ENCODE peak calls at places on chromosomes 7 and 10, in seven cellular contexts. U is neuronal stem cell, K is mesenchymal stem cell, W is H1, N is H9, M is trophoblast cell, C is mesendoderm. F is an unnamed sample.

GRCh38 chr10:60778978-60779668 is 845 bp downstream of the CDK1 start:
- DNase-seq in C (no peak), W (no peak), N (no peak), K (peak; percentile 28), U (no peak), M (peak; percentile 6), F (no peak)

GRCh38 chr10:71827828-71828227 is 23.2 kb downstream of the PSAP start:
- DNase-seq in N (no peak), W (no peak), M (no peak), U (no peak), C (no peak), K (no peak), F (no peak)

GRCh38 chr10:132547421-132547861 is 9.9 kb downstream of the INPP5A start:
- DNase-seq in M (peak; percentile 49), K (no peak), U (no peak), W (no peak), N (no peak), C (no peak), F (no peak)

GRCh38 chr10:5608608-5609270 is 57.7 kb downstream of the ASB13 start:
- DNase-seq in W (no peak), U (no peak), M (no peak), C (no peak), K (no peak), N (no peak), F (no peak)

GRCh38 chr10:113993489-113993932 is 50.2 kb upstream of the ADRB1 start:
- DNase-seq in W (no peak), U (no peak), M (no peak), N (no peak), C (peak; percentile 40), K (peak; percentile 9), F (no peak)

GRCh38 chr7:2072042-2072441 is 160.7 kb downstream of the MAD1L1 start:
- DNase-seq in K (no peak), M (no peak), U (no peak), C (no peak), N (no peak), W (no peak), F (no peak)

GRCh38 chr7:48426966-48427555 is 255.8 kb downstream of the ABCA13 start:
- DNase-seq in W (no peak), U (no peak), C (peak; percentile 65), K (no peak), M (no peak), N (no peak), F (peak; percentile 44)

GRCh38 chr10:110758898-110759297 is 112.8 kb upstream of the PDCD4 start:
- DNase-seq in C (peak; percentile 36), N (no peak), K (peak; percentile 64), U (no peak), W (peak; percentile 13), M (peak; percentile 12), F (peak; percentile 62)

GRCh38 chr7:7943951-7944350 is 24.6 kb upstream of the GLCCI1 start:
- DNase-seq in K (no peak), C (no peak), M (no peak), U (no peak), N (no peak), W (no peak), F (no peak)

GRCh38 chr7:15801565-15801964 is 115.1 kb upstream of the MEOX2 start:
- DNase-seq in W (no peak), U (no peak), K (peak; percentile 95), N (no peak), M (no peak), C (no peak), F (peak; percentile 49)

GRCh38 chr7:101081432-101081831 is 3.8 kb upstream of the TRIM56 start:
- DNase-seq in M (no peak), N (no peak), C (no peak), K (no peak), W (no peak), U (no peak), F (no peak)

GRCh38 chr7:157763279-157764000 is 426.6 kb downstream of the DNAJB6 start:
- DNase-seq in M (no peak), N (no peak), C (no peak), W (no peak), U (no peak), K (no peak), F (no peak)

GRCh38 chr7:129636641-129637040 is 25.1 kb downstream of the NRF1 start:
- DNase-seq in K (no peak), U (no peak), M (no peak), C (no peak), N (no peak), W (no peak), F (no peak)

GRCh38 chr10:69048103-69048502 is 39.8 kb upstream of the SRGN start:
- DNase-seq in W (no peak), K (peak; percentile 42), N (no peak), U (no peak), M (peak; percentile 25), C (no peak), F (peak; percentile 76)
- H4K8ac ChIP-seq in W (no peak overlapping the region), K (no peak overlapping the region), N (no peak overlapping the region), U (peak overlapping the region; percentile 25), M (no peak overlapping the region), C (no peak overlapping the region), F (peak overlapping the region; percentile 66)

GRCh38 chr10:101616415-101617101 is 28.4 kb downstream of the DPCD start:
- DNase-seq in C (peak; percentile 72), N (no peak), W (no peak), K (no peak), U (no peak), M (no peak), F (no peak)
- H4K8ac ChIP-seq in C (no peak overlapping the region), N (no peak overlapping the region), W (no peak overlapping the region), K (no peak overlapping the region), U (no peak overlapping the region), M (no peak overlapping the region), F (no peak overlapping the region)

DNA sequence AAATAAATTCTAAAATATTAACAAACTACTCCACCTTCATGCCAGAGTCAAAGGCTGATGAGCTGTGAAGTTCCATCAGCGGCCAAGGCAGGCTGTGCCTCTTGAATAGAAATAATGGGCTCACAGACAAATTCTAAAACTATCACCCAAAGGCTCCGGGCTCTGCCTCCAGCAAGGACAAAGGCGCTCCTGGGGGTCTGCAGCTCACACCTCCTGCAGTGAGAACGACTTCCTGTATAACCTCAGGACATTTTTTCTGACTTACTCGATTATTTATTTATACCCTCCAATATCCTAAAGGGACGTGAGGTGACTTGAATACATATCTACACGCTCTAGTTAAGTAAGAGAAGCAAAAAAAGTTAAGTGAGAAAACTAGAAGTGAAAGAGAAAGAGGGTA is 500.7 kb downstream of the CCSER2 start:
- DNase-seq in M (no peak), N (no peak), W (no peak), K (no peak), U (no peak), C (no peak), F (no peak)
- H4K8ac ChIP-seq in M (no peak overlapping the region), N (no peak overlapping the region), W (no peak overlapping the region), K (no peak overlapping the region), U (no peak overlapping the region), C (no peak overlapping the region), F (no peak overlapping the region)

GRCh38 chr10:49133706-49134248 is at the start of gene FAM170B:
- DNase-seq in C (no peak), U (no peak), N (no peak), W (no peak), M (no peak), K (no peak), F (no peak)

GRCh38 chr10:49134327-49134726 is 506 bp upstream of the FAM170B start:
- DNase-seq in M (no peak), C (no peak), U (no peak), N (peak; percentile 0), K (no peak), W (no peak), F (no peak)

GRCh38 chr10:49135575-49136313 is 1.9 kb upstream of the FAM170B start:
- DNase-seq in W (no peak), M (no peak), N (no peak), U (no peak), C (no peak), K (peak; percentile 36), F (peak; percentile 68)

GRCh38 chr10:49128854-49129253 is 5.0 kb downstream of the FAM170B start:
- DNase-seq in U (no peak), K (no peak), N (no peak), W (no peak), M (no peak), C (no peak), F (no peak)

DNA sequence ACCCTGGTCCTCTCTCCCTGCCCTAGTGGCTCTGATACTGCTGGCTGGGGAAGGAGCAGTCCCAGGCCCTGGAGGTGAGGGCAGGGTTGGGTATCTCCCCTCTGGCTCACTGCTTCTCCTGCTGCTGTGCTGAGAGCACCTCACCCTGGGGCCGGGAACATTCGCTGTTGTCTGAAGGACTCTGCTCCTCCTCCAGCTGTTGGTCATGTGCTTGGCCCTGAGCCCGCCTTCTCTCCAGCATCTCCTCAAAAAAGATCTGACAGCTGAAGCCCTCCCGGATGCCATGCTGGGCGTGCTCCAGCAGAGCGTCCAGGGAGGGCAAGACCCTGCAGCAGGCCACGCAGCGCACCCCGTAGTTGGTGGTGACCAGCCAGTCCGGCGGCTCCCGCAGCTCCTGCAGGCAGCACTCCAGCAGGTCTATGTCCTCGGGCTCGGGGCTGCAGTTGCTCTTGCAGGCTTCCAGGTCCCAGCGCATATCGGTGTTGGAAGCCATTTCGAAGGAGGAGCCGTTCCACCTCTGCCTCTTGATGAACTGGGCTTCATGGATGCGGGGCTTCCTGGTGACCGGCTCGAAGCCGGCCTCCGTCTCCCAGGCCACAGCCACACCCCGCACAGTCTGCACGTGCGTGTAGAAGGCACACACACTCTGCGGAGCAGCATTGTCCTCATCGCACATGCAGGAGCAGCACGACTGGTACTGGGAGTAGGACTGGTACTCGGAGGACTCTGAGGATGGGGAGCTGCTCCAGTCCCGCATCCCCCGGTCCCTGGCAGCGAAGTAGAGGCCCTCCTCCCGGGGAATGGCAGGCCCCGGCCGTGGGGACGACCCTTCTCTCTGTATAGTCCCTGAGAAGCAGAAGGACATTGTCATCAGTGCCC is 2.1 kb downstream of the FAM170B start:
- DNase-seq in N (no peak), W (no peak), U (no peak), C (no peak), K (no peak), M (no peak), F (no peak)
- H4K8ac ChIP-seq in N (no peak overlapping the region), W (no peak overlapping the region), U (no peak overlapping the region), C (no peak overlapping the region), K (no peak overlapping the region), M (no peak overlapping the region), F (no peak overlapping the region)

DNA sequence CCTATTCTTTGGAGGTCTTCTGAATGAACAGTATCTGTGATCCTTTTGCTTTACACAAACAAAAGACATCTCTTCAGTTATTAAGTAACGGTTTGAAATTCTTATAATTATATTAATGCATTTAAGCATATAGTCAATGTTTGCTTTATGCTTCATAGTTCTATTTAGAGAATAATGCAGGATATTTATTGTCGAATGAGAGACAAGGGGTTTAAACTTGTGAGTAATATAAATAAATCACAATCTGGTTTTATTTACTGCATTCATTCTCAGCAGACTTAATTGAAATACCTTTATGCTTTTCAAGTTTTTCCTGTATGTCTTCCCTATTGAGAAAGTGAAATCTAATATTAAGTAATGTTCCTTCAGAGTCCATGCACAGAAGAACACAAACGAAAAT is 149.5 kb upstream of the LRRN3 start:
- DNase-seq in M (no peak), C (no peak), W (no peak), N (no peak), K (no peak), U (no peak), F (no peak)
- H4K8ac ChIP-seq in M (no peak overlapping the region), C (no peak overlapping the region), W (no peak overlapping the region), N (no peak overlapping the region), K (no peak overlapping the region), U (no peak overlapping the region), F (no peak overlapping the region)

GRCh38 chr10:112022196-112022595 is 161.4 kb downstream of the GPAM start:
- DNase-seq in W (no peak), M (no peak), K (no peak), U (no peak), N (peak; percentile 36), C (peak; percentile 55), F (no peak)
- H4K8ac ChIP-seq in W (no peak overlapping the region), M (no peak overlapping the region), K (no peak overlapping the region), U (no peak overlapping the region), N (no peak overlapping the region), C (no peak overlapping the region), F (no peak overlapping the region)